ENCODE peak calls at places on chromosomes 1 and 21, in five cellular contexts. X is NCI-H524; N is activated naive CD4-positive, alpha-beta T cell; P is right cardiac atrium; Z is AG08395. A is an unnamed sample.
A peak's percentile ranks its signal among the peaks of the same experiment; 100 is the strongest.

GRCh38 chr1:42117214-42117613 is 36.0 kb upstream of the GUCA2B start:
- DNase-seq in X (no peak), N (no peak), P (no peak), Z (no peak), A (no peak)

GRCh38 chr1:119674835-119675289 is 26.8 kb upstream of the ZNF697 start:
- DNase-seq in X (no peak), N (no peak), P (no peak), Z (peak; percentile 65), A (peak; percentile 63)

GRCh38 chr1:147762233-147763024 is 2.0 kb upstream of the GJA5 start:
- DNase-seq in X (no peak), N (no peak), P (no peak), Z (no peak), A (no peak)

GRCh38 chr1:1678581-1679380 is 13.8 kb downstream of the SLC35E2B start:
- DNase-seq in X (no peak), N (no peak), P (no peak), Z (no peak), A (no peak)

GRCh38 chr1:9721606-9722377 is 70.3 kb downstream of the PIK3CD start:
- DNase-seq in X (peak; percentile 17), N (peak; percentile 74), P (peak; percentile 79), Z (no peak), A (peak; percentile 55)

GRCh38 chr1:116667577-116668105 is at the start of gene IGSF3:
- DNase-seq in X (peak; percentile 62), N (peak; percentile 5), P (peak; percentile 93), Z (peak; percentile 54), A (peak; percentile 70)

GRCh38 chr1:108703939-108704338 is 8.8 kb upstream of the FNDC7 start:
- DNase-seq in X (no peak), N (no peak), P (no peak), Z (no peak), A (no peak)

GRCh38 chr1:244353572-244354091 is 98.1 kb downstream of the ADSS2 start:
- DNase-seq in X (no peak), N (no peak), P (no peak), Z (peak; percentile 96), A (peak; percentile 86)

GRCh38 chr1:232678185-232678886 is 48.4 kb upstream of the SIPA1L2 start:
- DNase-seq in X (no peak), N (no peak), P (no peak), Z (no peak), A (no peak)

GRCh38 chr1:226674892-226675719 is 64.0 kb downstream of the ITPKB start:
- DNase-seq in X (no peak), N (no peak), P (peak; percentile 79), Z (no peak), A (no peak)

GRCh38 chr21:31658053-31658452 is 1.4 kb upstream of the SOD1 start:
- DNase-seq in X (no peak), N (no peak), P (no peak), Z (no peak), A (no peak)

A was measured in AG08396.